ENCODE peak calls at places on chromosomes 1 and 21, in four cellular contexts. One of them, this sample, is unnamed.

GRCh38 chr1:213244664-213245091 is 193.6 kb downstream of the RPS6KC1 start:
- DNase-seq in A172: peak
- DNase-seq in mucosa of gallbladder: no peak
- DNase-seq in T-cell: no peak
- DNase-seq in this sample: no peak

GRCh38 chr1:80363689-80364475 is 1357.4 kb upstream of the ADGRL4 start:
- DNase-seq in A172: no peak
- DNase-seq in mucosa of gallbladder: no peak
- DNase-seq in T-cell: no peak
- DNase-seq in this sample: no peak

GRCh38 chr1:27391511-27392095 is 819 bp upstream of the GPR3 start:
- DNase-seq in A172: no peak
- DNase-seq in mucosa of gallbladder: peak
- DNase-seq in T-cell: peak
- DNase-seq in this sample: no peak

GRCh38 chr21:43585924-43586411 is 73.3 kb downstream of the HSF2BP start:
- DNase-seq in A172: peak
- DNase-seq in mucosa of gallbladder: peak
- DNase-seq in T-cell: no peak
- DNase-seq in this sample: peak

GRCh38 chr1:233063462-233063861 is 113.1 kb downstream of the NTPCR start:
- DNase-seq in A172: no peak
- DNase-seq in mucosa of gallbladder: no peak
- DNase-seq in T-cell: no peak
- DNase-seq in this sample: no peak

GRCh38 chr1:234144866-234145265 is 228.4 kb upstream of the COA6 start:
- DNase-seq in A172: no peak
- DNase-seq in mucosa of gallbladder: no peak
- DNase-seq in T-cell: no peak
- DNase-seq in this sample: no peak

GRCh38 chr1:63593303-63593886 is at the start of gene PGM1:
- DNase-seq in A172: peak
- DNase-seq in mucosa of gallbladder: peak
- DNase-seq in T-cell: peak
- DNase-seq in this sample: peak

GRCh38 chr1:86619313-86619712 is 72.4 kb downstream of the CLCA4 start:
- DNase-seq in A172: no peak
- DNase-seq in mucosa of gallbladder: no peak
- DNase-seq in T-cell: no peak
- DNase-seq in this sample: no peak

GRCh38 chr1:221634010-221634409 is 107.9 kb downstream of the DUSP10 start:
- DNase-seq in A172: no peak
- DNase-seq in mucosa of gallbladder: no peak
- DNase-seq in T-cell: no peak
- DNase-seq in this sample: no peak

GRCh38 chr1:209587778-209588177 is 4.3 kb downstream of the CAMK1G start:
- DNase-seq in A172: peak
- DNase-seq in mucosa of gallbladder: no peak
- DNase-seq in T-cell: no peak
- DNase-seq in this sample: no peak

GRCh38 chr1:211133841-211134669 is at the start of gene KCNH1:
- DNase-seq in A172: peak
- DNase-seq in mucosa of gallbladder: peak
- DNase-seq in T-cell: peak
- DNase-seq in this sample: peak

GRCh38 chr1:48677306-48678287 is 99.1 kb downstream of the BEND5 start:
- DNase-seq in A172: peak
- DNase-seq in mucosa of gallbladder: peak
- DNase-seq in T-cell: peak
- DNase-seq in this sample: peak

GRCh38 chr1:111227875-111228747 is 598 bp downstream of the CHI3L2 start:
- DNase-seq in A172: peak
- DNase-seq in mucosa of gallbladder: peak
- DNase-seq in T-cell: no peak
- DNase-seq in this sample: no peak

GRCh38 chr1:192576190-192577144 is 894 bp downstream of the RGS1 start:
- DNase-seq in A172: no peak
- DNase-seq in mucosa of gallbladder: no peak
- DNase-seq in T-cell: no peak
- DNase-seq in this sample: no peak

This sample was measured in Caco-2.